ENCODE peak calls at places on chromosomes 12 and 14, in five cellular contexts. T, V, N, J and A are unnamed samples.

GRCh38 chr12:113863455-113863845 is 102.7 kb downstream of the RBM19 start:
- DNase-seq in T (no peak), V (no peak), N (no peak), J (no peak), A (no peak)

GRCh38 chr12:122135437-122136031 is 38.5 kb downstream of the IL31 start:
- DNase-seq in N (no peak), V (no peak), T (no peak), J (no peak), A (no peak)

GRCh38 chr14:39467889-39468524 is 35.8 kb upstream of the FBXO33 start:
- DNase-seq in J (no peak), V (no peak), T (no peak), N (no peak), A (no peak)

GRCh38 chr12:57238854-57239554 is 9.5 kb downstream of the SHMT2 start:
- DNase-seq in N (peak; percentile 89), J (peak; percentile 76), V (peak; percentile 84), T (peak; percentile 48), A (peak; percentile 78)

GRCh38 chr12:131683266-131684014 is 27.4 kb upstream of the SFSWAP start:
- DNase-seq in N (no peak), J (no peak), V (no peak), T (no peak), A (no peak)

GRCh38 chr12:20183563-20183962 is 184.8 kb upstream of the PDE3A start:
- DNase-seq in J (no peak), V (no peak), N (no peak), T (no peak), A (no peak)

GRCh38 chr14:72745991-72746980 is 147.6 kb downstream of the DPF3 start:
- DNase-seq in T (no peak), V (no peak), J (peak; percentile 14), N (peak; percentile 15), A (peak; percentile 2)

GRCh38 chr12:104736307-104736706 is 221.8 kb downstream of the SLC41A2 start:
- DNase-seq in N (no peak), J (peak; percentile 79), V (no peak), T (no peak), A (no peak)

GRCh38 chr12:120361506-120362208 is 7.3 kb downstream of the MSI1 start:
- DNase-seq in V (no peak), N (peak; percentile 69), T (no peak), J (peak; percentile 68), A (peak; percentile 16)

GRCh38 chr12:67981236-67982164 is 7.7 kb upstream of the IFNG-AS1 start:
- DNase-seq in N (no peak), J (no peak), V (no peak), T (peak; percentile 72), A (no peak)

GRCh38 chr12:130636370-130636769 is 79.7 kb downstream of the RIMBP2 start:
- DNase-seq in T (no peak), V (no peak), N (no peak), J (no peak), A (no peak)

GRCh38 chr12:75135021-75135420 is 74.6 kb downstream of the KCNC2 start:
- DNase-seq in V (no peak), J (no peak), T (no peak), N (no peak), A (no peak)

GRCh38 chr12:94889512-94890210 is 113.8 kb downstream of the NDUFA12 start:
- DNase-seq in N (no peak), T (no peak), J (no peak), V (no peak), A (peak; percentile 77)

GRCh38 chr14:105022276-105022670 is 1.4 kb upstream of the CDCA4 start:
- DNase-seq in N (no peak), J (no peak), T (peak; percentile 44), V (no peak), A (no peak)

GRCh38 chr12:16914853-16915252 is 308.9 kb upstream of the LMO3 start:
- DNase-seq in J (no peak), T (no peak), V (no peak), N (no peak), A (no peak)

GRCh38 chr12:16920451-16920850 is 314.5 kb upstream of the LMO3 start:
- DNase-seq in V (no peak), T (no peak), N (no peak), J (no peak), A (no peak)
- H3K9me3 ChIP-seq in V (no peaks in the 10 kb centered on the region), T (no peaks in the 10 kb centered on the region), N (peaks cover 5% of the 10 kb centered on the region), J (no peaks in the 10 kb centered on the region), A (no peaks in the 10 kb centered on the region)

GRCh38 chr14:51351997-51352396 is 112.0 kb downstream of the TMX1 start:
- DNase-seq in N (no peak), J (no peak), T (no peak), V (no peak), A (no peak)
- H3K9me3 ChIP-seq in N (peaks cover 3% of the 10 kb centered on the region), J (no peaks in the 10 kb centered on the region), T (peaks cover 5% of the 10 kb centered on the region), V (no peaks in the 10 kb centered on the region), A (no peaks in the 10 kb centered on the region)

DNA sequence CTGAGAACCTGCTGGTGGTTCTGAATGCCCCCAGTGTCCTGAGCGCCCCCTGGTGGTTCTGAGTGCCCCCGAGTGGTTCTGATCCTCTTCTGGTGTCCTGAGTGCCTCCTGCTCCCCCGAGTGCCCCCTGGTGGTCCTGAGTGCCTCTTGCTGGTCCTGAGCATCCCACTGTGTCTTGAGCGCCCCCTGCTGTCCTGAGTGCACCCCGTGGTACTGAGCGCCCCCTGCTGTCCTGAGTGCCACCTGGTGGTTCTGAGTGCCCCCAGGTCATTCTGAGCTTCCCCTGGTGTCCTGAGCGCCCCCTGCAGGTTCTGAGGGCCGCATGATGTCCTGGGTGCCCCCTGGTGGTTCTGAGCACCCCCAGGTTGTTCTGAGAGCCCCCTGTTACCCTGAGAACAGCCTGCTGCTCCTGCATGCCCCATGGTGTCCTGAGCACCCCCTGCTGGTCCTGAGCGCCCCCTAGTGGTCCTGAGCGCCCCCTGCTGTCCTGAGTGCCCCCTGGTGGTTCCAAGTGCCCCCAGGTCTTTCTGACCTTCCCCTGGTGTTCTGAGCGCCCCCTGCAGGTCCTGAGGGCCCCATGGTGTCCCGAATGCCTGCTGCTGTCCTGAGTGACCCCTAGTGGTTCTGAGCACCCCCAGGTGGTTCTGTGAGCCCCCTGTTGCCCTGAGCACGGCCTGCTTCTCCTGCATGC is 1165.4 kb downstream of the TMEM121 start:
- DNase-seq in V (peak; percentile 45), T (no peak), J (no peak), N (peak; percentile 28), A (no peak)
- H3K9me3 ChIP-seq in V (no peaks in the 10 kb centered on the region), T (no peaks in the 10 kb centered on the region), J (no peaks in the 10 kb centered on the region), N (no peaks in the 10 kb centered on the region), A (no peaks in the 10 kb centered on the region)

DNA sequence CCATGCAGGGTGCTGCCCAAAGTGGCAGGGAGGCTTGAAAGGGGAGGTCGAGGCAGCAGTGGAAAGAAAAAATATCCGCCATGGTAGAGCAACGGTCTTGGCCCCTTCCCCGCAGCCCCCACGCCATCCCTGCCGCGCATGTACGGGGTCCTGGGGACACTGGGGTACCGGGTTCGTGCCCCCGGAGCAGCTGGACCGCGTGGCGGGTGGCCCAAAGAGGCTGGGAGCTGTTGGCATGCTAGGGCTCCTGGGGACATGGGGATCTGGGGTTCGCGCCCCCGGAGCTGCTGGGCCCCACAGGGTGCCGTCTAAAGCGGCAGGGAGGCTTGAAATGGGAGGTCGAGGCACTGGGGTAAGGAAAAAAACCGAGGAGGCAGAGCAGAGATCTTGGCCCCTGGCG is 316.5 kb downstream of the ALG10 start:
- DNase-seq in N (no peak), J (no peak), V (no peak), T (no peak), A (no peak)
- H3K9me3 ChIP-seq in N (peaks cover 100% of the 10 kb centered on the region), J (no peaks in the 10 kb centered on the region), V (no peaks in the 10 kb centered on the region), T (no peaks in the 10 kb centered on the region), A (no peaks in the 10 kb centered on the region)